ENCODE peak calls at places on chromosomes 11 and 22, in ten cellular contexts. J, P, R, G, D, A, X, F, O and L are unnamed samples.

GRCh38 chr11:60129853-60130252 is 41.4 kb downstream of the MS4A2 start:
- DNase-seq in D (no peak), P (no peak), F (no peak), R (no peak), O (no peak), X (no peak), J (no peak), G (no peak), A (no peak), L (no peak)

GRCh38 chr22:17785185-17786184 is 11.2 kb upstream of the BID start:
- DNase-seq in G (peak), J (no peak), D (no peak), X (peak), P (peak), R (no peak), A (no peak), F (peak), O (peak), L (no peak)

GRCh38 chr11:122863704-122864326 is 18.7 kb upstream of the JHY start:
- DNase-seq in J (no peak), X (peak), R (peak), D (no peak), A (peak), P (no peak), G (no peak), F (peak), O (peak), L (no peak)

GRCh38 chr11:34431979-34432378 is 6.8 kb upstream of the CAT start:
- DNase-seq in R (no peak), A (no peak), D (no peak), J (no peak), G (no peak), O (no peak), P (no peak), F (no peak), X (no peak), L (no peak)

GRCh38 chr11:95144313-95145235 is 54.9 kb downstream of the ENDOD1 start:
- DNase-seq in X (no peak), G (no peak), J (no peak), F (no peak), R (no peak), A (no peak), P (no peak), D (no peak), O (no peak), L (no peak)

GRCh38 chr11:35398881-35399280 is 20.5 kb downstream of the SLC1A2 start:
- DNase-seq in R (no peak), D (no peak), A (no peak), G (no peak), J (no peak), X (peak), O (no peak), F (no peak), P (no peak), L (no peak)

GRCh38 chr22:17845790-17846189 is 71.5 kb upstream of the BID start:
- DNase-seq in F (no peak), G (no peak), O (no peak), A (no peak), X (peak), J (no peak), R (no peak), P (no peak), D (no peak), L (no peak)

GRCh38 chr11:128365044-128365443 is 222.3 kb downstream of the ETS1 start:
- DNase-seq in G (no peak), P (no peak), R (no peak), O (peak), J (no peak), A (peak), X (peak), F (no peak), D (no peak), L (no peak)

GRCh38 chr11:11973361-11973800 is 35.0 kb downstream of the DKK3 start:
- DNase-seq in J (peak), O (no peak), X (peak), G (peak), P (no peak), D (no peak), A (no peak), R (peak), F (peak), L (no peak)

GRCh38 chr11:17552041-17552355 is 4.9 kb downstream of the OTOG start:
- DNase-seq in P (no peak), F (no peak), G (no peak), D (no peak), R (no peak), O (no peak), J (no peak), A (no peak), X (no peak), L (no peak)

GRCh38 chr22:45832959-45833580 is 143.9 kb downstream of the WNT7B start:
- DNase-seq in X (no peak), O (no peak), D (no peak), G (no peak), P (no peak), J (no peak), F (no peak), R (no peak), A (peak), L (no peak)
- TF ChIP-seq CTCF in X (no peak), O (no peak), D (no peak), G (no peak), P (no peak), J (no peak), F (no peak), R (no peak), A (no peak), L (no peak)

GRCh38 chr11:68615657-68616056 is 68.7 kb upstream of the GAL start:
- DNase-seq in F (no peak), R (no peak), D (no peak), A (no peak), X (no peak), J (no peak), O (no peak), G (no peak), P (no peak), L (no peak)

GRCh38 chr11:68609761-68610160 is 74.6 kb upstream of the GAL start:
- DNase-seq in A (no peak), P (no peak), R (no peak), X (no peak), J (no peak), D (no peak), G (no peak), O (peak), F (no peak), L (no peak)

DNA sequence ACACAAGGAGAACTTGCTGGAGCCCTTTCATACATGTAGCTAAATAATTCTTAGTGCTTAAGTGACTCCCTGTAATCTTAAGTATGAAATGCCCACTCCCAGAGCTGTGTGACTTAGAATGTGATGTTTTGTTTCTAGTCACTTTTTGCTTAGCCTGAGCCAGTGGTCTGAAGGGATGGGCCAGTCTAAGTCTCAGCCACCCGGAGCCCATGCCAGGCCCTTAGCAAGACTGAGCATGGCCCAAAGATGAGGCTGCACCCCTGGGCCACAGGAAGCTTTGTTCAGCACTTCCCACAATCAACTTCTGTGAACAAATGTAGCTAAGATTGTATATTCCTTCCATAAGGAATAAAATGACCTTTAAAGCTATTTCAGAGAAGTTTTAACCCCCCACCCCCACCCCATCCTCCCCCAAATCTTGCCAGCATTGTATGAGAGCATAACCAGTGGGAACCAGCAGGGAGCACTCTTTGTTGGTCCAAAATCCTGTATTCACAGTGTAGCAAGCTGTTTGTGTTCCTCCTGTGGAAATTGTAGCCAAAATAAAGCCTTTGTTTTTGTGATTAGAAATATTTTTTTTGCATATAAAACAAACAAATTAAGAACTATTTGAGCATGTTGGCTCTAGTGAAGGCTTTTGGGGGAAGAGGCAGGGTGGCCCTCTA is 73.8 kb upstream of the GAL start:
- DNase-seq in R (no peak), O (peak), P (no peak), D (no peak), A (no peak), G (no peak), X (peak), J (no peak), F (no peak), L (no peak)
- TF ChIP-seq CTCF in R (peak), O (peak), P (no peak), D (no peak), A (no peak), G (no peak), X (peak), J (peak), F (no peak), L (no peak)

DNA sequence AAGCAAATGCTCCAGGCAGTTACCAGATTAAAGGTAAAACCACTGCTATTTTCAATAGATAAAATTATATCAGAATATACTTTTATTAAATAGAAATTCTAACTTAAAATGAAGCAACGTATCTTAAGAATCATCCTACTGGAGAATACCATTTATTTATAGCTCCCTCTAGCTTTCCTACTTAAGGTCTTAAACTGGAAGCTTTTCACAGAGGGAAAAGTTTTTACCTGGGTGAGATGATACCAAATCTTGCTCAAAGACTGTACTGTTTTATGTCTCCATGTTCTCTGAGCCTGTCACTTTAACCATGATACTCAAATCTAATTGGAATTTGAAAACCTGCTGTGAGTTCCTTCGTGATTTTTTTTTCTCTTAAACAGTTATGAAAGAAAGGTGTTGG is 291.8 kb downstream of the AASDHPPT start:
- DNase-seq in G (no peak), P (no peak), F (no peak), J (no peak), R (no peak), X (no peak), D (no peak), O (no peak), A (no peak), L (no peak)
- TF ChIP-seq CTCF in G (no peak), P (no peak), F (no peak), J (no peak), R (no peak), X (peak), D (no peak), O (no peak), A (no peak), L (no peak)

DNA sequence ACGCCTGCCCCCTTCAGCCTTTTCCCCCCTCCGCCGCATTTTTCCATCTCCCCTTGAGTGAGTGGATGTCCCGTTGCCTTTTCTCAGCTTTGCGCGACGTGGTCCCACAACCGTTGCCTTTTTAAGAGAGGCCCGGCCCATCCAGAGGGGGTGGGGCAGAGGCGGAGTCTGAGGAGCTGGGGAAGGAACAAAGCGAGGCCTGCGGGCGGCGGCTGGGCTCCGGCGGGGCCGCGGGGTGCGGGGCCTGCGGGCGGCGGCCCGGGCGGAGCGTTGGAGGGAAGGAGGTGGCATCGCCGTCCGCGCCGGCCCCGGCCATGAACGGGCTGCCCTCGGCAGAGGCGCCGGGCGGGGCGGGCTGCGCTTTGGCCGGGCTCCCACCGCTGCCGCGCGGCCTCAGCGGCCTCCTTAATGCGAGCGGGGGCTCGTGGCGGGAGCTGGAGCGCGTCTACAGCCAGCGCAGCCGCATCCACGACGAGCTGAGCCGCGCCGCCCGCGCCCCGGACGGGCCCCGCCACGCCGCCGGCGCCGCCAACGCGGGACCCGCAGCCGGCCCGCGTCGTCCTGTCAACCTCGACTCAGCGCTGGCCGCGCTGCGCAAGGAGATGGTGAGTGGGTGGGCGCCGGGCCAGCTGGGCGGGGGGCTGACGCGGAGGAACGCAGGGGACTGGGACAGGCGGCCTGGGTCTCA is at the start of gene FAM89B:
- DNase-seq in P (peak), D (peak), O (peak), F (peak), J (peak), R (peak), X (peak), G (peak), A (peak), L (peak)
- TF ChIP-seq CTCF in P (no peak), D (no peak), O (no peak), F (no peak), J (no peak), R (no peak), X (no peak), G (peak), A (no peak), L (no peak)

GRCh38 chr11:86241956-86242525 is 2.5 kb upstream of the EED start:
- DNase-seq in D (no peak), J (no peak), X (no peak), O (no peak), R (no peak), A (no peak), F (no peak), G (no peak), P (no peak), L (no peak)
- TF ChIP-seq CTCF in D (no peak), J (no peak), X (no peak), O (no peak), R (no peak), A (no peak), F (no peak), G (no peak), P (no peak), L (no peak)

GRCh38 chr11:81165164-81165563 is 1568.5 kb downstream of the FAM181B start:
- DNase-seq in J (no peak), P (no peak), R (no peak), G (no peak), F (no peak), A (no peak), X (no peak), D (no peak), O (peak), L (no peak)
- TF ChIP-seq CTCF in J (no peak), P (no peak), R (no peak), G (no peak), F (no peak), A (no peak), X (no peak), D (no peak), O (peak), L (no peak)

GRCh38 chr11:102831128-102831708 is 12.2 kb downstream of the MMP3 start:
- DNase-seq in X (peak), R (no peak), F (peak), P (peak), O (peak), A (no peak), J (no peak), G (no peak), D (no peak), L (peak)
- TF ChIP-seq CTCF in X (peak), R (no peak), F (peak), P (peak), O (peak), A (peak), J (peak), G (no peak), D (no peak), L (peak)

DNA sequence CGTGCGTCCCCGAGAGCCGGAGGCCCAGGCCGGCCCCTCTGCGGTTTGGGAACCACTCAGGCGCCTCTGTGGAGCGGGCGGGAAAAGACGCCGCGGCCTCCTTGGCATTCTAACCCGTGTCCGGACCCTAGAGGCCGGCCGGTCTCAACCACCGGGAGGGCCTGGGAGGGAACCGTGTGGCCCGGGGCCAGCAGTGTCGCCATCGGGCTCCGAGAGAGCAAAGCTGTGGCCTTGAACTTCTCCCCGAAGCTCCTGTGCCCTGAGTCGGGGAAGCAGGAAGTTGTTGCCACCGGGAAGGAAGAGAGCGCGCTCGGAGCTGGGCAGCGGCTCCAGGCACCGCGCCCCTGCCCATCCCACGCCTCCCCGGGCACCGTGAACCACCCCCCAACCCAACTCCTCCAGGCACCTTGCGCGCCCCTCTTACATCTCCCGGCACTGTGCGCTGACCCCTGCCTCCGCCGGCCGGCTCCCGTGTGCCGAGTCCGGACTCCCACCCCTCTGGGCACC is 80.1 kb upstream of the PPARA start:
- DNase-seq in G (peak), P (peak), D (peak), A (no peak), R (peak), X (peak), O (peak), F (peak), J (peak), L (no peak)
- TF ChIP-seq CTCF in G (no peak), P (no peak), D (no peak), A (no peak), R (no peak), X (no peak), O (no peak), F (no peak), J (no peak), L (no peak)